ENCODE peak calls at places on chromosome X, in five cellular contexts. M is MM.1S; U is activated CD4-positive, alpha-beta T cell treated with anti-CD3 and anti-CD28 coated beads, Interleukin-2, amount 10 ng/mL, durations not matched to agents 7 days and 5 days; X is COLO829; T is NCI-H748 treated with DMSO at 0.1 percent for 48 hours. C is an unnamed sample.

GRCh38 chrX:19836337-19836736 is 51.1 kb downstream of the SH3KBP1 start:
- DNase-seq in M (no peak), U (no peak), X (no peak), T (no peak), C (no peak)

GRCh38 chrX:25012433-25012735 is 3.4 kb downstream of the ARX start:
- DNase-seq in M (peak), U (no peak), X (no peak), T (no peak), C (peak)

GRCh38 chrX:68307767-68308166 is 125.5 kb downstream of the OPHN1 start:
- DNase-seq in M (peak), U (no peak), X (peak), T (no peak), C (no peak)

GRCh38 chrX:19089555-19090040 is 32.7 kb downstream of the ADGRG2 start:
- DNase-seq in M (no peak), U (no peak), X (no peak), T (no peak), C (no peak)

GRCh38 chrX:121150217-121150616 is 102.8 kb downstream of the GLUD2 start:
- DNase-seq in M (no peak), U (no peak), X (peak), T (no peak), C (no peak)

GRCh38 chrX:134632386-134632785 is 25.9 kb downstream of the PLAC1 start:
- DNase-seq in M (no peak), U (no peak), X (no peak), T (no peak), C (no peak)

GRCh38 chrX:29617725-29618124 is 597.6 kb upstream of the MAGEB2 start:
- DNase-seq in M (no peak), U (no peak), X (peak), T (no peak), C (no peak)

GRCh38 chrX:53195401-53195800 is 29.6 kb downstream of the KDM5C start:
- DNase-seq in M (no peak), U (no peak), X (no peak), T (no peak), C (no peak)

GRCh38 chrX:50100188-50100587 is 100.6 kb downstream of the AKAP4 start:
- DNase-seq in M (no peak), U (no peak), X (peak), T (no peak), C (no peak)

GRCh38 chrX:43822015-43822414 is 60.2 kb downstream of the MAOB start:
- DNase-seq in M (no peak), U (no peak), X (peak), T (no peak), C (no peak)

GRCh38 chrX:131288738-131289511 is at the start of gene IGSF1:
- DNase-seq in M (peak), U (no peak), X (peak), T (no peak), C (peak)

GRCh38 chrX:39967348-39967747 is 130.4 kb downstream of the BCOR start:
- DNase-seq in M (no peak), U (no peak), X (no peak), T (no peak), C (no peak)

GRCh38 chrX:21972046-21972445 is 31.5 kb downstream of the SMS start:
- DNase-seq in M (no peak), U (no peak), X (no peak), T (no peak), C (no peak)

GRCh38 chrX:38438321-38438720 is 85.9 kb downstream of the OTC start:
- DNase-seq in M (no peak), U (no peak), X (no peak), T (no peak), C (no peak)

GRCh38 chrX:49053223-49054072 is 5.4 kb upstream of the CCDC120 start:
- DNase-seq in M (peak), U (peak), X (peak), T (peak), C (peak)